ENCODE peak calls at places on chromosome 2, in four cellular contexts. A, H, Z and R are unnamed samples.
A peak's percentile ranks its signal among the peaks of the same experiment; 100 is the strongest.

GRCh38 chr2:195009202-195009601 is 647.8 kb upstream of the SLC39A10 start:
- DNase-seq in H (peak; percentile 41), A (peak; percentile 12), Z (no peak), R (peak; percentile 43)

GRCh38 chr2:84280873-84281272 is 178.2 kb downstream of the SUCLG1 start:
- DNase-seq in A (no peak), H (no peak), Z (no peak), R (no peak)

GRCh38 chr2:33614190-33614589 is 15.1 kb upstream of the FAM98A start:
- DNase-seq in A (no peak), Z (no peak), H (no peak), R (no peak)

GRCh38 chr2:241692448-241692847 is 5.8 kb upstream of the DTYMK start:
- DNase-seq in H (peak; percentile 78), Z (peak; percentile 25), A (no peak), R (peak; percentile 33)

GRCh38 chr2:231321021-231321420 is 74.5 kb upstream of the B3GNT7 start:
- DNase-seq in H (no peak), A (no peak), Z (no peak), R (no peak)

GRCh38 chr2:41949091-41949490 is 98.7 kb upstream of the PKDCC start:
- DNase-seq in A (no peak), H (no peak), Z (no peak), R (no peak)

GRCh38 chr2:212213191-212213590 is 325.4 kb downstream of the ERBB4 start:
- DNase-seq in H (no peak), Z (no peak), A (no peak), R (no peak)

GRCh38 chr2:49616800-49617199 is 462.5 kb upstream of the FSHR start:
- DNase-seq in A (no peak), Z (no peak), H (no peak), R (peak; percentile 56)

GRCh38 chr2:45796500-45796899 is 145.0 kb downstream of the PRKCE start:
- DNase-seq in H (no peak), A (no peak), Z (peak; percentile 22), R (no peak)

GRCh38 chr2:219998714-219999227 is 371.3 kb downstream of the SLC4A3 start:
- DNase-seq in Z (no peak), H (no peak), A (no peak), R (no peak)

GRCh38 chr2:179341152-179341866 is 76.7 kb upstream of the SESTD1 start:
- DNase-seq in H (no peak), A (no peak), Z (no peak), R (no peak)

GRCh38 chr2:179338681-179339080 is 74.0 kb upstream of the SESTD1 start:
- DNase-seq in H (peak; percentile 10), A (no peak), Z (no peak), R (no peak)

GRCh38 chr2:179336782-179337534 is 72.3 kb upstream of the SESTD1 start:
- DNase-seq in H (peak; percentile 20), A (no peak), Z (no peak), R (peak; percentile 52)

GRCh38 chr2:179343945-179344279 is 79.3 kb upstream of the SESTD1 start:
- DNase-seq in H (no peak), A (no peak), Z (no peak), R (no peak)

DNA sequence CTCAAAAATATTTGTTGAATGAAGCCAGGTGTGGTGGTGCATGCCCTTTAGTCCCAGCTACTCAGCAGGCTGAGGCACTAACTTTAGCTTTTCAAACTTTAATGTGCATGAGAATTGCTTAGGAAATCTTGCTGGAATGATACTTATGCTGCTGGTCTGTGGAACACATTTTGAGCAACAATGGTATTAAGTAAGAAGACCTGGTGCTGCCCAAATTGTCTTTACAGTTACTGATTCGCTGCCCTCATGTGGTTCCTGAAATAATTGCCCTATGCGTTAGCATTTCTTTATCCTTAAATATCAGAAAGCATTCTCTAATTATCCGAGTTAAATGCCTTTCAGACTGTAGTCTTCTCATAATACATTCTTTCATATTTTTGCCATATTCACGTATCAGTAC is 76.0 kb upstream of the SESTD1 start:
- DNase-seq in A (no peak), Z (peak; percentile 9), H (peak; percentile 31), R (peak; percentile 63)
- TF ChIP-seq CTCF in A (no peak), Z (no peak), H (peak; percentile 26), R (peak; percentile 33)

DNA sequence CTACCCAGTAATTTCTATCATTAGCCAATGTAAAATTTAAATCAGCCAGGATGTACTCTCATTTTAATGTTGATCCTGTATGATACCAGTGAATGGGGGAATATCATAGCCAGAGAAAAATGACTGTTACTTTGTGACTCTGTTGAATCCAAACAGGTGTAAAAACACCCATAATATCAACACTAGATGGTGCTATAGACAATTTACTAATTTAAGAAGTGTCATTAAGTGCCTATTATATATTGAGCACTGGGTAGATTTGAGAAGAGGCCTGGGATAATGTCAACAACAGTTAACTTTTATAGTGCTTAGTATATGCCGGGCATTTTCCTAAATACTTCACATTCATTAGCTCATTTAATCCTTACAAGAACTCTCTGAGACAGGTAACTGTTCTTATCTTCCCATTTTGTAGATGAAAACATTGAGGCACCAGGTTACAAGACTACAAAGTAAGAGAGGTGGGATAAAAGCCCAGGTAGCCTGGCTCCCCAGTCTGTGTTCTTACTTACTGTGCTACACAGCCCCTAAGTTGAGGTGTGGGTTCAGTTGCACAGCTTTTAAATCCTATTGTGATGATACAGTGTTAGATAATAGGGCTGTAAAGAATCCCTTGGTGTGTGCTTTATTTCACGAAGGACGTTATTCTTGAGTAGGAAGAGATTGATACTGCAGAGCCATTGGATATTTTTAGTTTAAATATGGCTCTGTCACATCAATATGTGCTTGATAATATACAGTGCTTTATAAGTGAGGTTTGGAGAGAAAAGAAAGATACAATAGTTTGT is 325.5 kb downstream of the AGPS start:
- DNase-seq in H (no peak), A (no peak), Z (no peak), R (no peak)
- TF ChIP-seq CTCF in H (no peak), A (no peak), Z (no peak), R (no peak)

GRCh38 chr2:10433264-10433947 is 14.7 kb downstream of the ODC1 start:
- DNase-seq in A (no peak), H (no peak), Z (no peak), R (no peak)
- TF ChIP-seq CTCF in A (no peak), H (no peak), Z (no peak), R (no peak)

DNA sequence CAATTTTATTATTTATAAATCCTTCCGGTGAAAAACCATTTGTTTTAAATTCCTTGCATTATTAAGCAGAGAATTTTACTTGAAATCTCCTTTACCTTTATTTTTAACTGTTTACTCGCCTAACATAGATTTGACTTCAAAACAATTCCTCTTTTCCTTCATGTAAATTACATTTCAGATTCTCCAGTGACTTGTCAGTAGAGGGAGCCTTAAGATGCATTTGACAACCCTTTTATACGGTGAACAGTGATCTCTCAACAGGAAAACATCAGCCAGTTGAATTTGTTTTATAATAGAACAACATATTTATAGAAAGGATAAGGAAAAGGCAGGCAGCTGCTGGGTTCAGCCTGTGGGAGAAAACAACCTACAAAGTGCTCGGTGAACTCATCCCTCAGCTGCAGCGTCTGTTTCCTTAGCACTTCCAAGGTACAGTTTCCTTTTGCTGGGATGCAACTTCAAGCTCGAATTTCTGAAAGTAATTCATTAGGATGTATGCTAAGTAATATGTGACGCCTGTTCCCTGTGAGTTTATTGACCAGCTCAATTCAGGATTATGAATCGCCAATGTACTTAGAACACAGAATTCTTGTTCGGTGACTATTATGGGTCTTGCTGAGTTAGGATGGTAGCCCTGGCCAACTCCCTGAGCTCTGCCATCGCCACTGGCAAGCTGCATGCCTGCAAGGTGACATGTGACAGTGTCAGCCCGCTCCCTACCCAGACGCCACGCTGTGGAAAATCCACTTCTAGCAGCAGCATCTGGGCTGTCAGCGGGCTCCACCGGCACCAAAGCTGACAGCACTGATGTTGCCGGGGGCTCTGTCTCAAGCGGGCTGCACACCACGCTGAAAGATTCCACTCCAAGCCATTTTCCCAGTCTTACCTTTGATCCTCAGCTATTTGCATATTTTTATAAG is 100.9 kb downstream of the MYT1L start:
- DNase-seq in H (no peak), Z (no peak), A (no peak), R (no peak)
- TF ChIP-seq CTCF in H (no peak), Z (no peak), A (no peak), R (peak; percentile 20)

GRCh38 chr2:169221745-169222369 is 140.5 kb downstream of the LRP2 start:
- DNase-seq in Z (peak; percentile 32), A (no peak), H (no peak), R (peak; percentile 42)
- TF ChIP-seq CTCF in Z (peak; percentile 59), A (peak; percentile 23), H (no peak), R (peak; percentile 41)